ENCODE peak calls at places on chromosome 17, in nine cellular contexts. I is CD8-positive, alpha-beta T cell; L is transverse colon; P is DND-41; H is fibroblast of lung; Q is right lobe of liver; C is right cardiac atrium; J is cardiac muscle cell; W is Peyer's patch. B is an unnamed sample. For H3K9me3, the result is how much of the 10 kb centered on the place peaks cover.

GRCh38 chr17:78204387-78205123 is 9.5 kb upstream of the BIRC5 start:
- DNase-seq in I (no peak), L (no peak), P (no peak), H (no peak), Q (no peak), C (no peak), J (no peak), W (no peak), B (no peak)

GRCh38 chr17:64783556-64784352 is 121.6 kb upstream of the SMURF2 start:
- DNase-seq in I (no peak), L (no peak), P (no peak), H (no peak), Q (peak), C (no peak), J (no peak), W (peak), B (no peak)

GRCh38 chr17:34401165-34401564 is 38.1 kb upstream of the CCL1 start:
- DNase-seq in I (no peak), L (no peak), P (peak), H (no peak), Q (no peak), C (no peak), J (no peak), W (no peak), B (no peak)

GRCh38 chr17:80103686-80104085 is 2.3 kb downstream of the GAA start:
- DNase-seq in I (no peak), L (no peak), P (no peak), H (no peak), Q (no peak), C (peak), J (no peak), W (no peak), B (no peak)

GRCh38 chr17:21072623-21073278 is 29.9 kb upstream of the USP22 start:
- DNase-seq in I (no peak), L (no peak), P (no peak), H (no peak), Q (no peak), C (no peak), J (no peak), W (no peak), B (no peak)

GRCh38 chr17:80116276-80116922 is 15.0 kb downstream of the GAA start:
- DNase-seq in I (no peak), L (no peak), P (no peak), H (no peak), Q (no peak), C (no peak), J (no peak), W (no peak), B (no peak)

GRCh38 chr17:74779948-74780400 is 3.8 kb upstream of the NAT9 start:
- DNase-seq in I (peak), L (peak), P (no peak), H (no peak), Q (no peak), C (peak), J (no peak), W (peak), B (peak)

GRCh38 chr17:62653831-62654829 is 26.7 kb downstream of the MRC2 start:
- DNase-seq in I (no peak), L (peak), P (no peak), H (peak), Q (no peak), C (peak), J (peak), W (no peak), B (no peak)

GRCh38 chr17:60353773-60354172 is 38.2 kb downstream of the USP32 start:
- DNase-seq in I (no peak), L (no peak), P (no peak), H (no peak), Q (no peak), C (no peak), J (no peak), W (no peak), B (no peak)

GRCh38 chr17:42698736-42699414 is 16.5 kb downstream of the CNTNAP1 start:
- DNase-seq in I (no peak), L (no peak), P (no peak), H (peak), Q (no peak), C (peak), J (no peak), W (no peak), B (no peak)

GRCh38 chr17:5000237-5000639 is 2.5 kb downstream of the KIF1C start:
- DNase-seq in I (no peak), L (peak), P (no peak), H (no peak), Q (peak), C (peak), J (peak), W (peak), B (no peak)

GRCh38 chr17:78344666-78345065 is 15.2 kb downstream of the SOCS3 start:
- DNase-seq in I (no peak), L (no peak), P (no peak), H (no peak), Q (no peak), C (no peak), J (no peak), W (no peak), B (no peak)

GRCh38 chr17:36602030-36602737 is 801 bp downstream of the MRM1 start:
- DNase-seq in I (peak), L (peak), P (peak), H (peak), Q (peak), C (peak), J (peak), W (peak), B (no peak)

GRCh38 chr17:34241062-34241461 is 14.0 kb upstream of the CCL2 start:
- DNase-seq in I (no peak), L (peak), P (no peak), H (peak), Q (peak), C (peak), J (no peak), W (peak), B (no peak)

GRCh38 chr17:71709271-71709670 is 411.5 kb upstream of the SOX9 start:
- DNase-seq in I (no peak), L (no peak), P (no peak), H (peak), Q (no peak), C (no peak), J (no peak), W (no peak), B (no peak)

GRCh38 chr17:19569785-19570496 is 36.3 kb downstream of the SLC47A1 start:
- DNase-seq in I (no peak), L (peak), P (no peak), H (no peak), Q (no peak), C (no peak), J (no peak), W (no peak), B (no peak)

GRCh38 chr17:12918132-12918531 is 99.7 kb downstream of the ELAC2 start:
- DNase-seq in I (no peak), L (no peak), P (no peak), H (no peak), Q (no peak), C (no peak), J (no peak), W (no peak), B (no peak)

GRCh38 chr17:1227365-1227764 is 42.9 kb upstream of the BHLHA9 start:
- DNase-seq in I (no peak), L (no peak), P (no peak), H (no peak), Q (no peak), C (no peak), J (no peak), W (no peak), B (no peak)
- H3K27ac ChIP-seq in I (no peak), L (no peak), P (no peak), H (no peak), Q (no peak), C (no peak), J (no peak), W (no peak), B (no peak)

DNA sequence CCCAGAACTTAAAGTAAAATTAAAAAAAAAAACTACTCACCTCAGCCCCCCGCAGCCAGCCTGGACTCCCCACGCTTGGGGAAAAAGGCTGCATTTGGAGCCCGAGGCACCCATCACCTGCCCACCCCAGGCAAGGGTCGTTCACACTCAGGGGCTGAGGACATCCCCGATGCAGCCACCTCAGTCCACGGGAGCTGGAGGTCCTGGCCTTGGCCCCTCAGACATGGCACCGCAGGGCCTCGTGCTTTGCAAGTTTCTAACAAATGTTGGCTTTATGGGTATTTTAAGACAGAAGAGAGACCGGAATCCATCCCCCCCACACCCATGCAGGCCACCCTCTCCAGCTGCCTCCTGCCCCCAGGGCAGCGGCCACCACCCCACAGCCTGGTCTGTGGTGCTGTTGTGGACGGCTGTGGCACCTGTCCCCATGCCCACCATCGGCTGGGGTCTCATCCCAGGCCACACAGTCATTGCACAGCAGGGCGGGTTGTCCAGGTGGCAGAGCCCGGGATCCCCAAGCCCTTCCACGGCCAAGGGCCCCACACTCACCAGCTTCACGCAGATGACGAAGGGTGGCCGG is 116.4 kb upstream of the ZNF750 start:
- DNase-seq in I (no peak), L (no peak), P (no peak), H (no peak), Q (peak), C (peak), J (no peak), W (peak), B (no peak)
- H3K9me3 ChIP-seq in I (under half), L (under half), P (under half), H (under half), Q (under half), C (under half), J (under half), W (under half), B (under half)

GRCh38 chr17:8072727-8073461 is 14.6 kb downstream of the ALOX12B start:
- DNase-seq in I (peak), L (no peak), P (no peak), H (no peak), Q (no peak), C (peak), J (no peak), W (peak), B (no peak)
- H3K4me3 ChIP-seq in I (peak), L (no peak), P (no peak), H (no peak), Q (no peak), C (peak), J (peak), W (peak), B (peak)

GRCh38 chr17:40076595-40076994 is 13.8 kb downstream of the THRA start:
- DNase-seq in I (no peak), L (no peak), P (no peak), H (no peak), Q (no peak), C (no peak), J (peak), W (no peak), B (no peak)

GRCh38 chr17:40074175-40074512 is 11.4 kb downstream of the THRA start:
- DNase-seq in I (no peak), L (no peak), P (no peak), H (no peak), Q (no peak), C (peak), J (no peak), W (no peak), B (no peak)

GRCh38 chr17:40075216-40076100 is 12.7 kb downstream of the THRA start:
- DNase-seq in I (peak), L (peak), P (peak), H (no peak), Q (peak), C (peak), J (peak), W (peak), B (peak)

GRCh38 chr17:40074871-40075215 is 12.1 kb downstream of the THRA start:
- DNase-seq in I (no peak), L (no peak), P (no peak), H (no peak), Q (no peak), C (no peak), J (no peak), W (no peak), B (no peak)

GRCh38 chr17:40076101-40076498 is 13.3 kb downstream of the THRA start:
- DNase-seq in I (no peak), L (no peak), P (no peak), H (no peak), Q (no peak), C (no peak), J (no peak), W (no peak), B (no peak)
- H3K27ac ChIP-seq in I (no peak), L (peak), P (peak), H (no peak), Q (no peak), C (peak), J (peak), W (peak), B (peak)

DNA sequence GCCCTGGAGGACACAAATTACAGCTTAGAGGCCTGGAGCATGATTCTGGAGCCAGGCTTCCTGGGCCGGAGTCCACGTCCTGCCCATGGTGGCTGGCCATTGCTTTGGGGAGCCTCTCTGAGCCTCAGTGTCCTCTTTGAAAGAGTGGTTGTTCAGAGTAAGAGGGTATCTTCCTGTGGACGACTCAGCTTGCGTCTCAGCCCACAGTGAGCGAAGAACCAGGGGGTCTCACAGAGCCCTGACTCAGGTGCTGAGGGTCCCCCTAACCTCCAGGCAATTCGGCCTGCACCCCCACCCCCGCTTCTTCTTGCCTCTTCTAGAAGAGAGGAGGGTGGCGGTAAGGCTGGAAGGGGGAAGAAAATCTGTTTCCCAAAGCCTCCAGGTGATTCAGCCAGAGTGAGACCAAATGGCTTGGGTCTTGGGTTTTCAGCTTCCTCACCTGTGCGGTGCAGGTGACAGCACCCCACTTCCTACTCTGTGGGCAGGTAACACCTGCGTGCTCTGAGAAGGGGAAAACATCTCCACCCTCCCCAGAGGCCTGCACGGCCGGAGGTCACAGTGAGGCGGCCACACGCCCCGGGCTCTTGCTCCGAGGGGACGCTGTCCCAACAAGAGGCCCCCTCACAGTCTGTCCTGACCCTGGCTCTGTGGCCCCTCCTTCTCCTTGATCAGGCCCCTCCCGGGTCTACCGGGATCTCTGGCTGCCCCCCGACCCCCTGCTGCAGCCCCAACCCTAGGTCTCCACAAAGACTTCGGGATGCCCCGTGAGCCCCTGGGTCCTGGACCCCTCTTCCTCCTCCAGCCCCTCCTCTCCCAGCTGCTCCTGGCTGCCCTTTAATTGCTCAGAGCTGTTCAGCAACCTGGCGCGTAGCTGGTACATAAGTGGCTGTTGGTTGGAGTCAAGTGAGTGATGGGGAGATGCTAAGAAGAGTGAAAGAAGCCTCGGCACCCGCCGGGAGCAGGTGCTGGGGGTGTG is 119.2 kb downstream of the METRNL start:
- DNase-seq in I (no peak), L (no peak), P (no peak), H (no peak), Q (peak), C (peak), J (no peak), W (peak), B (peak)
- H3K9me3 ChIP-seq in I (under half), L (under half), P (under half), H (under half), Q (under half), C (under half), J (under half), W (under half), B (under half)

GRCh38 chr17:41666708-41667279 is 21.9 kb upstream of the EIF1 start:
- DNase-seq in I (peak), L (peak), P (peak), H (peak), Q (peak), C (peak), J (peak), W (peak), B (peak)

GRCh38 chr17:41666336-41666680 is 22.4 kb upstream of the EIF1 start:
- DNase-seq in I (peak), L (peak), P (peak), H (peak), Q (no peak), C (no peak), J (no peak), W (peak), B (no peak)

GRCh38 chr17:41665566-41666335 is 22.9 kb upstream of the EIF1 start:
- DNase-seq in I (peak), L (peak), P (peak), H (peak), Q (peak), C (peak), J (peak), W (peak), B (peak)

GRCh38 chr17:41664587-41665565 is 23.8 kb upstream of the EIF1 start:
- DNase-seq in I (no peak), L (no peak), P (no peak), H (no peak), Q (no peak), C (no peak), J (no peak), W (no peak), B (no peak)

DNA sequence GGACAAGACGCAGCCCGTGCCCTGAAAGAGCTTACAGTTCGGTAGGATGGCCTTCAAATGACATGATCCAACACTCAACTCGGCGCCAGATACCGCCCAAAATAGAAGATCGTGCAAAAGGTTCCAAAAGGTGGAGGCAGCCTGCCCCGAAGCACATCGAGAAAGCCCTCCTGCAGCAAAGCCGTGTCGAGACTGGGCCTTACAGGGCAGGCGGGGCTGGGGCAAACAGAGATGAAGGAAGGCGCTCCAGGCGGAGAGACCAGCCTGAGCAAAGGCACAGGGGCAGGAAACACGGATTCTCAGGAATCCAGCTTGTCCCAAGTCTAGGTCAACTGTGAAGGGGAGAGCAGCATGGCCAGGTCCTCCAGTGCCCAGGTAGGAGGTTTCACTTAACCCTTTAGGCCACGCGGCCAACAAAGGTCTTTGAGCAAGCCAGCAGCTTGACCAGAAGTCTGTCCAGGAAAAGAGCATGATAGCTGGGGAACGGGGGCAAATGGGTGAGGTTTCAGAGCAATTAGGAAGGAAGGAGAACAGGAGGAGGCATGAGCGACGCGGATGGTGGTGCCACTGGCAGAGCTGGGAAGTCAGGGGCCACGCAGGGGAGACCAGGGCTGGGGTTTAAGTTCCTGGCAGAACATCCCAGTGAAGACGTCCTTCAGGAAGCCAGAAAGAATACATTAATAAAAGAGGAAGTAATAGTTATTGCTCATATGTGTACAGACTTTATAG is 21.2 kb upstream of the EIF1 start:
- DNase-seq in I (no peak), L (no peak), P (no peak), H (no peak), Q (no peak), C (no peak), J (no peak), W (no peak), B (no peak)
- H3K4me3 ChIP-seq in I (no peak), L (no peak), P (no peak), H (no peak), Q (peak), C (no peak), J (no peak), W (no peak), B (no peak)

DNA sequence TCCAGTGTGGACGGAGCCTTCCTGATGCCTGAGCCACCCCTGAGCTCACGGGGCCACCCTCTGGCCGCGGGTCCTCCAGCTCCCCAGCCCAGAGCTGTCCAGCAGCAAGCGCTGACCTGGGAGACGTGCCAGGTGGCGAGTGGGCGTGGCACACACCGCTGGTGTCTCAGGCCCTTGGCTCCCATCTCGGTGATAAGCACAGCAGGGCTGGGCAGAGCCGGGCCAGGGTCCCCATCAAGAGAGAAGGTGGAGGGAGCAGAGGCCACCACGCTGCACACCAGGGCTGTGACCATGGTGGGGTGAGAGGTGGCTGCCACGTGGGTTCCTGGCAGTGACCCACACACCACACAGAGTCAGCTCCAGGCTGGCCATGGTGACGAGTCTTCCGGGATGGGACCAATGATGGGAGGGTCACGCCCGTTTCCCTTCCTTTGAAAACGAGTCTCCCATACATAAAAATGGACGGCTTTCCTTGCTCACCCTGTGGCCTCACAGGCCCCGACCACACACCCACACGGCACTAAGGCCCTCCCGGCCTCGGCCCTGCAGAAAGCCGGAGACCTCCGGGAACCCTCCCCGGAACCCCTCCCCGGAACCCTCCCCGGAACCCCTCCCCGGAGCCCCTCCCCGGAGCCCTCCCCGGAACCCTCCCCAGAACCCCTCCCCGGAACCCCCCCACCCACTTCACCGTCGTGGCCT is 16.8 kb downstream of the UTS2R start:
- DNase-seq in I (no peak), L (peak), P (no peak), H (no peak), Q (peak), C (peak), J (no peak), W (no peak), B (no peak)
- H3K27ac ChIP-seq in I (no peak), L (no peak), P (no peak), H (no peak), Q (no peak), C (no peak), J (no peak), W (no peak), B (no peak)